ENCODE peak calls at places on chromosomes 1 and 21, in six cellular contexts. Y is ascending aorta; N is iPS DF 6.9; W is A549; R is heart right ventricle; E is CD8-positive, alpha-beta memory T cell. M is an unnamed sample. For H3K9me3, the result is how much of the 10 kb centered on the place peaks cover.

GRCh38 chr1:11098931-11099309 is 749 bp downstream of the EXOSC10 start:
- DNase-seq in N (no peak), W (no peak), E (no peak), Y (no peak), R (no peak), M (no peak)

GRCh38 chr1:151158751-151159251 is 2.4 kb downstream of the TNFAIP8L2 start:
- DNase-seq in W (no peak), E (no peak), Y (no peak), R (no peak), N (no peak), M (no peak)

GRCh38 chr1:110524311-110525249 is 5.6 kb upstream of the KCNA10 start:
- DNase-seq in Y (no peak), R (peak), N (peak), W (peak), E (peak), M (peak)

GRCh38 chr21:14956826-14957225 is 108.0 kb downstream of the NRIP1 start:
- DNase-seq in N (no peak), R (no peak), W (no peak), E (no peak), Y (no peak), M (no peak)

GRCh38 chr1:167599839-167600581 is 30.0 kb upstream of the RCSD1 start:
- DNase-seq in E (peak), Y (no peak), R (peak), N (no peak), W (peak), M (no peak)

GRCh38 chr1:970973-971730 is 4.9 kb downstream of the PLEKHN1 start:
- DNase-seq in Y (no peak), W (no peak), E (no peak), N (no peak), R (no peak), M (no peak)

GRCh38 chr1:12594490-12594889 is 23.5 kb downstream of the DHRS3 start:
- DNase-seq in W (no peak), Y (no peak), R (no peak), E (no peak), N (no peak), M (no peak)

GRCh38 chr1:8122477-8123407 is 96.6 kb upstream of the ERRFI1 start:
- DNase-seq in W (no peak), E (no peak), R (no peak), N (no peak), Y (peak), M (no peak)

GRCh38 chr1:169928438-169929209 is 34.9 kb upstream of the SCYL3 start:
- DNase-seq in W (peak), E (no peak), N (no peak), Y (no peak), R (no peak), M (no peak)

GRCh38 chr1:91693542-91693941 is 192.4 kb downstream of the TGFBR3 start:
- DNase-seq in Y (peak), E (no peak), W (no peak), R (peak), N (no peak), M (no peak)

GRCh38 chr1:1325288-1326074 is 879 bp downstream of the CPTP start:
- DNase-seq in W (no peak), Y (no peak), R (peak), E (no peak), N (no peak), M (no peak)

GRCh38 chr1:165138960-165139359 is 217.6 kb downstream of the LMX1A start:
- DNase-seq in E (no peak), N (no peak), Y (no peak), R (no peak), W (no peak), M (no peak)

GRCh38 chr1:10958614-10959013 is 53.8 kb upstream of the TARDBP start:
- DNase-seq in R (no peak), W (no peak), Y (no peak), N (no peak), E (no peak), M (no peak)

GRCh38 chr1:27383661-27384060 is 528 bp upstream of the CD164L2 start:
- DNase-seq in W (no peak), N (no peak), E (no peak), R (no peak), Y (no peak), M (no peak)

GRCh38 chr1:27380223-27380622 is 2.9 kb downstream of the CD164L2 start:
- DNase-seq in Y (no peak), R (no peak), N (no peak), E (no peak), W (no peak), M (no peak)

GRCh38 chr1:27382950-27383627 is at the start of gene CD164L2:
- DNase-seq in Y (no peak), N (no peak), R (no peak), E (peak), W (no peak), M (peak)

GRCh38 chr1:27380766-27381733 is 2.1 kb downstream of the CD164L2 start:
- DNase-seq in R (no peak), W (no peak), E (no peak), Y (no peak), N (no peak), M (no peak)

DNA sequence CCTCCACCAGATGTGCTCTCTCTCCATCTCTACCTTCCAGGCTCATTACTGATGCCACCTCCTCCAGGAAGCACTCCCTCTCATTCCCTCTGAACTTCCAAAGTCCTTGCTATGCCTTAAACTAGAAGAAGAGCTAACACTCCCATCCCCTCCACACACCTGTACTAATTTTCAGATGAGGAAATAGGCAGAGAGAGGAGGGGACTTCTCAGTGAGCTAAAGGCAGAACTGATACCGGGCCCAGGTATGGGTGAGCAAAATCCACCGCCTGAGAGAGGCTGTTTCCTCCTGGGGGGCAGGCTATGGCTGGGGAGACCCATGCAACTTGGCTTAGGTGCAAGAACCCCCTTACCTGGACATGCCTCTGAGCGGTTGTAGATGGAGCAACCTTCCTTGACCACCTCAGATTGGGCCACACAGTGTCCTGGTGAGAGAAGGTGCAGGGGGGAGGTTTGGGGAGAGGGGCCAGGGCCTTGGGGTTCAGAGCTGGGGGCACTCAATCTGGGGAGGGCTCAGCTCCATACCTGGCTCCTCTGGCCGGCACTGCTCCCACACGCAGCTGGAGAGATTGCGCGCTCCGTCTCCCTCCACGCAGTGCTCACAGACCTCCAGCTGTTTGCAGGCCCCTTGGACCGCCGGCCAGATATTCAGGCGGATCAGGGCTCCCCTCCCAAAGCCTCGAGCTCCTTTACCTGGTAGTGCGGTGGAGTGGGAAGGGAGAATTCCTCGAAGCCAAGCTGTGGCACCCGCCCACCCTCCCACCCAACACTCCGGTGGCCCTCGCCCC is 964 bp downstream of the CD164L2 start:
- DNase-seq in W (no peak), Y (no peak), E (no peak), R (no peak), N (no peak), M (no peak)
- H3K9me3 ChIP-seq in W (under half), Y (under half), E (under half), R (under half), N (under half), M (under half)

GRCh38 chr1:227635596-227635995 is 72.2 kb downstream of the ZNF678 start:
- DNase-seq in R (no peak), W (no peak), Y (no peak), N (no peak), E (no peak), M (no peak)

GRCh38 chr1:227632325-227632724 is 69.0 kb downstream of the ZNF678 start:
- DNase-seq in N (no peak), Y (no peak), W (no peak), R (no peak), E (no peak), M (no peak)
- H3K9me3 ChIP-seq in N (under half), Y (half or more), W (under half), R (under half), E (under half), M (under half)

GRCh38 chr1:37825508-37825907 is 17.5 kb upstream of the YRDC start:
- DNase-seq in Y (no peak), W (no peak), N (no peak), R (no peak), E (no peak), M (no peak)

GRCh38 chr1:37828410-37829074 is 20.5 kb upstream of the YRDC start:
- DNase-seq in R (no peak), E (no peak), W (no peak), Y (no peak), N (no peak), M (no peak)

GRCh38 chr1:37831809-37832208 is 23.8 kb upstream of the YRDC start:
- DNase-seq in N (no peak), R (no peak), E (no peak), W (no peak), Y (no peak), M (no peak)

DNA sequence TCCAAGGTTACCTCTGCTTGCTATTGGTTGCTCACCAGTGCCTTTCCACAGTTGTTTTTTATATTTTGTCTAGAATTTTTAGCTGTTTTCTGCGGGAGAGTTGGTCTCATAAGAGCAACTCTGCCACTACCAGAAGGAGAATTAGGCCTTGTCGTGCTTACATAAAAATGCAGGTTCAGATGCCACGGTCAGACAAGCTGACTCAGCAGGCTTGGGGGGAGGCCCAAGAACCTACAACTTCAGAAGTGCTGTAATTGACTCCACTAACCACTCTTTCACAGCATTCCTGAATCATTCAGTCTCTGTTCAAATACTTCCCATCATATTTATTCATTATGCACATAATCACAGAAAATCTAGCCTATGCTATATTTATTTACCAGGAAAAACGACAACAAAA is 23.1 kb upstream of the YRDC start:
- DNase-seq in W (no peak), Y (no peak), N (no peak), E (no peak), R (no peak), M (no peak)
- H3K9me3 ChIP-seq in W (under half), Y (under half), N (under half), E (under half), R (under half), M (under half)

DNA sequence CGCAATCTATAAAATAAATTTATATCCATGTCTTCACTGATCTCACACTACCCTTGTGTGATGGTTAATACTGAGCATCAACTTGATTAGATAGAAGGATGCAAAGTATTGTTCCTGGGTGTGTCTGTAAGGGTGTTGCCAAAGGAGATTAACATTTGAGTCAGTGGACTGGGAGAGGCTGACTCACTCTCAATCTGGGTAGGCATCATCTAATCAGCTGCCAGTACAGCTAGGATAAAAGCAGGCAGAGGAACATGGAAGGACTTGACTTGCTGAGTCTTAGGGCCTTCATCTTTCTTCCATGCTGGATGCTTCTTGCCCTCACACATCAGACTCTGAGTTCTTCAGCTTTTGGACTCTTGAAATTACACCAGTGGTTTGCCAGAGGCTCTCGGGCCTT is 615.4 kb downstream of the AGBL4 start:
- DNase-seq in E (no peak), N (no peak), R (no peak), W (no peak), Y (no peak), M (no peak)
- H3K9me3 ChIP-seq in E (under half), N (under half), R (under half), W (under half), Y (under half), M (under half)

M was measured in T-helper 17 cell.